ENCODE peak calls at places on chromosomes 4 and X, in ten cellular contexts. One of them, this sample, is unnamed.

GRCh38 chrX:119468930-119469635 is 839 bp downstream of the SLC25A5 start:
- DNase-seq in EL: peak
- DNase-seq in stimulated activated CD8-positive, alpha-beta memory T cell treated with anti-CD3 and anti-CD28 coated beads, Interleukin-4, amount 100 ng/mL, for 4 hours: peak
- DNase-seq in endothelial cell: peak
- DNase-seq in GM23248: peak
- DNase-seq in fibroblast of pulmonary artery: peak
- DNase-seq in SJCRH30: peak
- DNase-seq in memory B cell: peak
- DNase-seq in endodermal cell: peak
- DNase-seq in stimulated activated CD4-positive, alpha-beta T cell treated with anti-CD3 and anti-CD28 coated beads, TNF-alpha, amount 100 ng/mL, for 1 hour: peak
- DNase-seq in this sample: peak

GRCh38 chr4:43132010-43132582 is 239.6 kb downstream of the GRXCR1 start:
- DNase-seq in EL: peak
- DNase-seq in endodermal cell: peak
- DNase-seq in stimulated activated CD8-positive, alpha-beta memory T cell treated with anti-CD3 and anti-CD28 coated beads, Interleukin-4, amount 100 ng/mL, for 4 hours: no peak
- DNase-seq in GM23248: peak
- DNase-seq in fibroblast of pulmonary artery: peak
- DNase-seq in endothelial cell: peak
- DNase-seq in stimulated activated CD4-positive, alpha-beta T cell treated with anti-CD3 and anti-CD28 coated beads, TNF-alpha, amount 100 ng/mL, for 1 hour: no peak
- DNase-seq in memory B cell: peak
- DNase-seq in SJCRH30: peak
- DNase-seq in this sample: peak

GRCh38 chr4:183177001-183177400 is 77.9 kb downstream of the WWC2 start:
- DNase-seq in stimulated activated CD4-positive, alpha-beta T cell treated with anti-CD3 and anti-CD28 coated beads, TNF-alpha, amount 100 ng/mL, for 1 hour: no peak
- DNase-seq in SJCRH30: no peak
- DNase-seq in GM23248: no peak
- DNase-seq in stimulated activated CD8-positive, alpha-beta memory T cell treated with anti-CD3 and anti-CD28 coated beads, Interleukin-4, amount 100 ng/mL, for 4 hours: no peak
- DNase-seq in fibroblast of pulmonary artery: no peak
- DNase-seq in memory B cell: no peak
- DNase-seq in EL: no peak
- DNase-seq in endodermal cell: no peak
- DNase-seq in endothelial cell: no peak
- DNase-seq in this sample: no peak

GRCh38 chr4:17788956-17789355 is 7.5 kb upstream of the FAM184B start:
- DNase-seq in GM23248: peak
- DNase-seq in memory B cell: no peak
- DNase-seq in endothelial cell: no peak
- DNase-seq in stimulated activated CD4-positive, alpha-beta T cell treated with anti-CD3 and anti-CD28 coated beads, TNF-alpha, amount 100 ng/mL, for 1 hour: no peak
- DNase-seq in fibroblast of pulmonary artery: no peak
- DNase-seq in endodermal cell: no peak
- DNase-seq in EL: no peak
- DNase-seq in stimulated activated CD8-positive, alpha-beta memory T cell treated with anti-CD3 and anti-CD28 coated beads, Interleukin-4, amount 100 ng/mL, for 4 hours: no peak
- DNase-seq in SJCRH30: no peak
- DNase-seq in this sample: peak

GRCh38 chr4:107740950-107741701 is 21.1 kb upstream of the PAPSS1 start:
- DNase-seq in memory B cell: no peak
- DNase-seq in fibroblast of pulmonary artery: peak
- DNase-seq in EL: peak
- DNase-seq in SJCRH30: peak
- DNase-seq in stimulated activated CD8-positive, alpha-beta memory T cell treated with anti-CD3 and anti-CD28 coated beads, Interleukin-4, amount 100 ng/mL, for 4 hours: no peak
- DNase-seq in stimulated activated CD4-positive, alpha-beta T cell treated with anti-CD3 and anti-CD28 coated beads, TNF-alpha, amount 100 ng/mL, for 1 hour: no peak
- DNase-seq in endothelial cell: no peak
- DNase-seq in endodermal cell: no peak
- DNase-seq in GM23248: peak
- DNase-seq in this sample: peak

GRCh38 chr4:73870260-73870659 is 1.1 kb downstream of the CXCL1 start:
- DNase-seq in GM23248: no peak
- DNase-seq in fibroblast of pulmonary artery: peak
- DNase-seq in stimulated activated CD8-positive, alpha-beta memory T cell treated with anti-CD3 and anti-CD28 coated beads, Interleukin-4, amount 100 ng/mL, for 4 hours: no peak
- DNase-seq in endothelial cell: no peak
- DNase-seq in memory B cell: no peak
- DNase-seq in endodermal cell: peak
- DNase-seq in SJCRH30: no peak
- DNase-seq in EL: peak
- DNase-seq in stimulated activated CD4-positive, alpha-beta T cell treated with anti-CD3 and anti-CD28 coated beads, TNF-alpha, amount 100 ng/mL, for 1 hour: no peak
- DNase-seq in this sample: peak

GRCh38 chr4:87530868-87531267 is 1.7 kb upstream of the SPARCL1 start:
- DNase-seq in SJCRH30: no peak
- DNase-seq in endodermal cell: no peak
- DNase-seq in EL: peak
- DNase-seq in endothelial cell: no peak
- DNase-seq in memory B cell: no peak
- DNase-seq in fibroblast of pulmonary artery: peak
- DNase-seq in stimulated activated CD8-positive, alpha-beta memory T cell treated with anti-CD3 and anti-CD28 coated beads, Interleukin-4, amount 100 ng/mL, for 4 hours: no peak
- DNase-seq in stimulated activated CD4-positive, alpha-beta T cell treated with anti-CD3 and anti-CD28 coated beads, TNF-alpha, amount 100 ng/mL, for 1 hour: no peak
- DNase-seq in GM23248: peak
- DNase-seq in this sample: peak

GRCh38 chrX:367866-368265 is 18.8 kb downstream of the PPP2R3B start:
- DNase-seq in stimulated activated CD8-positive, alpha-beta memory T cell treated with anti-CD3 and anti-CD28 coated beads, Interleukin-4, amount 100 ng/mL, for 4 hours: no peak
- DNase-seq in endodermal cell: no peak
- DNase-seq in GM23248: no peak
- DNase-seq in SJCRH30: no peak
- DNase-seq in stimulated activated CD4-positive, alpha-beta T cell treated with anti-CD3 and anti-CD28 coated beads, TNF-alpha, amount 100 ng/mL, for 1 hour: no peak
- DNase-seq in EL: no peak
- DNase-seq in memory B cell: no peak
- DNase-seq in endothelial cell: no peak
- DNase-seq in fibroblast of pulmonary artery: no peak
- DNase-seq in this sample: no peak

GRCh38 chrX:106898462-106898861 is 4.7 kb downstream of the RIPPLY1 start:
- DNase-seq in fibroblast of pulmonary artery: peak
- DNase-seq in endothelial cell: peak
- DNase-seq in stimulated activated CD8-positive, alpha-beta memory T cell treated with anti-CD3 and anti-CD28 coated beads, Interleukin-4, amount 100 ng/mL, for 4 hours: no peak
- DNase-seq in EL: peak
- DNase-seq in SJCRH30: no peak
- DNase-seq in stimulated activated CD4-positive, alpha-beta T cell treated with anti-CD3 and anti-CD28 coated beads, TNF-alpha, amount 100 ng/mL, for 1 hour: no peak
- DNase-seq in endodermal cell: no peak
- DNase-seq in memory B cell: peak
- DNase-seq in GM23248: peak
- DNase-seq in this sample: peak

GRCh38 chr4:52982246-52982950 is 120.3 kb downstream of the RASL11B start:
- DNase-seq in EL: peak
- DNase-seq in SJCRH30: no peak
- DNase-seq in GM23248: peak
- DNase-seq in fibroblast of pulmonary artery: peak
- DNase-seq in endodermal cell: no peak
- DNase-seq in memory B cell: no peak
- DNase-seq in endothelial cell: no peak
- DNase-seq in stimulated activated CD8-positive, alpha-beta memory T cell treated with anti-CD3 and anti-CD28 coated beads, Interleukin-4, amount 100 ng/mL, for 4 hours: no peak
- DNase-seq in stimulated activated CD4-positive, alpha-beta T cell treated with anti-CD3 and anti-CD28 coated beads, TNF-alpha, amount 100 ng/mL, for 1 hour: no peak
- DNase-seq in this sample: peak

GRCh38 chr4:102449751-102450352 is 51.3 kb upstream of the NFKB1 start:
- DNase-seq in SJCRH30: peak
- DNase-seq in memory B cell: peak
- DNase-seq in stimulated activated CD8-positive, alpha-beta memory T cell treated with anti-CD3 and anti-CD28 coated beads, Interleukin-4, amount 100 ng/mL, for 4 hours: peak
- DNase-seq in stimulated activated CD4-positive, alpha-beta T cell treated with anti-CD3 and anti-CD28 coated beads, TNF-alpha, amount 100 ng/mL, for 1 hour: peak
- DNase-seq in endothelial cell: peak
- DNase-seq in endodermal cell: peak
- DNase-seq in EL: peak
- DNase-seq in fibroblast of pulmonary artery: peak
- DNase-seq in GM23248: peak
- DNase-seq in this sample: peak

GRCh38 chrX:24426921-24427746 is 38.0 kb upstream of the PDK3 start:
- DNase-seq in stimulated activated CD8-positive, alpha-beta memory T cell treated with anti-CD3 and anti-CD28 coated beads, Interleukin-4, amount 100 ng/mL, for 4 hours: no peak
- DNase-seq in SJCRH30: no peak
- DNase-seq in endodermal cell: no peak
- DNase-seq in memory B cell: no peak
- DNase-seq in EL: no peak
- DNase-seq in fibroblast of pulmonary artery: peak
- DNase-seq in endothelial cell: no peak
- DNase-seq in stimulated activated CD4-positive, alpha-beta T cell treated with anti-CD3 and anti-CD28 coated beads, TNF-alpha, amount 100 ng/mL, for 1 hour: no peak
- DNase-seq in GM23248: no peak
- DNase-seq in this sample: no peak

This sample was measured in iris pigment epithelial cell.